ENCODE peak calls at places on chromosomes 1 and 21, in nine cellular contexts. Z is stimulated activated CD8-positive, alpha-beta memory T cell treated with anti-CD3 and anti-CD28 coated beads, Interleukin-7, amount 100 ng/mL, for 4 hours; O is IMR-90; C is heart left ventricle; X is ascending aorta; U is NCI-H2081; R is transverse colon; T is ELR; Q is psoas muscle. K is an unnamed sample.

GRCh38 chr1:8863712-8864324 is 14.7 kb downstream of the ENO1 start:
- DNase-seq in Z (no peak), O (no peak), C (no peak), X (no peak), U (peak), R (no peak), T (no peak), Q (no peak), K (no peak)

GRCh38 chr1:119116725-119117124 is 23.7 kb downstream of the WARS2 start:
- DNase-seq in Z (no peak), O (peak), C (no peak), X (no peak), U (no peak), R (no peak), T (no peak), Q (no peak), K (no peak)

GRCh38 chr21:36989699-36990507 is 16.6 kb upstream of the RIPPLY3 start:
- DNase-seq in Z (peak), O (peak), C (peak), X (peak), U (peak), R (peak), T (peak), Q (peak), K (peak)

GRCh38 chr1:95086949-95087533 is 14.3 kb upstream of the ALG14 start:
- DNase-seq in Z (no peak), O (peak), C (peak), X (peak), U (no peak), R (no peak), T (peak), Q (no peak), K (peak)

GRCh38 chr1:172818841-172819527 is 160.1 kb downstream of the FASLG start:
- DNase-seq in Z (peak), O (no peak), C (no peak), X (no peak), U (no peak), R (peak), T (no peak), Q (no peak), K (no peak)

GRCh38 chr1:177306981-177307380 is 136.2 kb downstream of the BRINP2 start:
- DNase-seq in Z (no peak), O (no peak), C (no peak), X (no peak), U (no peak), R (no peak), T (no peak), Q (no peak), K (peak)

GRCh38 chr1:26861889-26862371 is 1.0 kb upstream of the SFN start:
- DNase-seq in Z (no peak), O (no peak), C (no peak), X (no peak), U (peak), R (no peak), T (no peak), Q (no peak), K (peak)

GRCh38 chr1:26191739-26192138 is 1.3 kb downstream of the CATSPER4 start:
- DNase-seq in Z (no peak), O (no peak), C (no peak), X (no peak), U (no peak), R (no peak), T (no peak), Q (no peak), K (no peak)

GRCh38 chr21:43864806-43865470 is at the start of gene AGPAT3:
- DNase-seq in Z (no peak), O (no peak), C (peak), X (no peak), U (peak), R (no peak), T (peak), Q (peak), K (no peak)

GRCh38 chr1:182207300-182207699 is 145.8 kb upstream of the ZNF648 start:
- DNase-seq in Z (no peak), O (no peak), C (no peak), X (no peak), U (no peak), R (no peak), T (no peak), Q (peak), K (no peak)

K was measured in mammary epithelial cell.